ENCODE peak calls at places on chromosomes 4 and X, in ten cellular contexts. One of them, this sample, is unnamed.

GRCh38 chr4:10296730-10297129 is 160.5 kb downstream of the ZNF518B start:
- DNase-seq in amniotic stem cell: no peak
- DNase-seq in lower leg skin: peak; percentile 38
- DNase-seq in EL: peak; percentile 68
- DNase-seq in WTC11: no peak
- DNase-seq in H7: no peak
- DNase-seq in epithelial cell of esophagus: peak; percentile 31
- DNase-seq in ureter: no peak
- DNase-seq in immature natural killer cell: no peak
- DNase-seq in fibroblast of mammary gland: no peak
- DNase-seq in this sample: peak; percentile 74

GRCh38 chrX:154021131-154021611 is 1.5 kb upstream of the IRAK1 start:
- DNase-seq in WTC11: no peak
- DNase-seq in epithelial cell of esophagus: peak; percentile 38
- DNase-seq in lower leg skin: no peak
- DNase-seq in immature natural killer cell: no peak
- DNase-seq in H7: peak; percentile 43
- DNase-seq in EL: peak; percentile 77
- DNase-seq in ureter: no peak
- DNase-seq in fibroblast of mammary gland: peak; percentile 74
- DNase-seq in amniotic stem cell: no peak
- DNase-seq in this sample: peak; percentile 51

GRCh38 chr4:81214518-81215218 is 354 bp downstream of the PRKG2 start:
- DNase-seq in amniotic stem cell: no peak
- DNase-seq in H7: peak; percentile 74
- DNase-seq in lower leg skin: no peak
- DNase-seq in epithelial cell of esophagus: peak; percentile 28
- DNase-seq in ureter: no peak
- DNase-seq in WTC11: peak; percentile 56
- DNase-seq in fibroblast of mammary gland: peak; percentile 27
- DNase-seq in EL: peak; percentile 4
- DNase-seq in immature natural killer cell: no peak
- DNase-seq in this sample: peak; percentile 8

GRCh38 chr4:94929696-94930095 is 171.9 kb downstream of the BMPR1B start:
- DNase-seq in lower leg skin: no peak
- DNase-seq in amniotic stem cell: no peak
- DNase-seq in ureter: no peak
- DNase-seq in EL: no peak
- DNase-seq in fibroblast of mammary gland: no peak
- DNase-seq in immature natural killer cell: no peak
- DNase-seq in WTC11: no peak
- DNase-seq in H7: no peak
- DNase-seq in epithelial cell of esophagus: no peak
- DNase-seq in this sample: peak; percentile 29

GRCh38 chr4:165204462-165204830 is 2.9 kb upstream of the KLHL2 start:
- DNase-seq in EL: peak; percentile 12
- DNase-seq in ureter: no peak
- DNase-seq in H7: no peak
- DNase-seq in amniotic stem cell: no peak
- DNase-seq in epithelial cell of esophagus: peak; percentile 70
- DNase-seq in immature natural killer cell: no peak
- DNase-seq in fibroblast of mammary gland: peak; percentile 69
- DNase-seq in lower leg skin: no peak
- DNase-seq in WTC11: no peak
- DNase-seq in this sample: no peak

GRCh38 chr4:158411180-158411721 is 110.4 kb upstream of the RXFP1 start:
- DNase-seq in WTC11: no peak
- DNase-seq in lower leg skin: no peak
- DNase-seq in fibroblast of mammary gland: peak; percentile 10
- DNase-seq in ureter: no peak
- DNase-seq in epithelial cell of esophagus: no peak
- DNase-seq in amniotic stem cell: no peak
- DNase-seq in H7: no peak
- DNase-seq in EL: no peak
- DNase-seq in immature natural killer cell: no peak
- DNase-seq in this sample: no peak

GRCh38 chrX:152897216-152898144 is at the start of gene ZNF185:
- DNase-seq in WTC11: peak; percentile 88
- DNase-seq in EL: peak; percentile 63
- DNase-seq in fibroblast of mammary gland: no peak
- DNase-seq in H7: peak; percentile 94
- DNase-seq in epithelial cell of esophagus: peak; percentile 81
- DNase-seq in immature natural killer cell: no peak
- DNase-seq in lower leg skin: no peak
- DNase-seq in ureter: peak; percentile 76
- DNase-seq in amniotic stem cell: no peak
- DNase-seq in this sample: peak; percentile 21

GRCh38 chrX:5916945-5917344 is 311.7 kb downstream of the NLGN4X start:
- DNase-seq in EL: no peak
- DNase-seq in ureter: no peak
- DNase-seq in epithelial cell of esophagus: no peak
- DNase-seq in H7: no peak
- DNase-seq in immature natural killer cell: no peak
- DNase-seq in WTC11: peak; percentile 14
- DNase-seq in fibroblast of mammary gland: no peak
- DNase-seq in lower leg skin: no peak
- DNase-seq in amniotic stem cell: no peak
- DNase-seq in this sample: no peak

GRCh38 chr4:86582453-86582852 is 11.7 kb upstream of the PTPN13 start:
- DNase-seq in epithelial cell of esophagus: peak; percentile 35
- DNase-seq in WTC11: no peak
- DNase-seq in lower leg skin: no peak
- DNase-seq in immature natural killer cell: no peak
- DNase-seq in H7: no peak
- DNase-seq in EL: no peak
- DNase-seq in ureter: no peak
- DNase-seq in amniotic stem cell: no peak
- DNase-seq in fibroblast of mammary gland: no peak
- DNase-seq in this sample: no peak

GRCh38 chr4:100362363-100362762 is 155.5 kb downstream of the EMCN start:
- DNase-seq in fibroblast of mammary gland: peak; percentile 36
- DNase-seq in WTC11: no peak
- DNase-seq in ureter: no peak
- DNase-seq in immature natural killer cell: no peak
- DNase-seq in EL: peak; percentile 4
- DNase-seq in lower leg skin: no peak
- DNase-seq in H7: no peak
- DNase-seq in amniotic stem cell: no peak
- DNase-seq in epithelial cell of esophagus: peak; percentile 20
- DNase-seq in this sample: no peak

GRCh38 chr4:78584863-78585576 is 33.5 kb downstream of the ANXA3 start:
- DNase-seq in amniotic stem cell: no peak
- DNase-seq in immature natural killer cell: no peak
- DNase-seq in EL: no peak
- DNase-seq in H7: no peak
- DNase-seq in WTC11: no peak
- DNase-seq in fibroblast of mammary gland: peak; percentile 27
- DNase-seq in epithelial cell of esophagus: peak; percentile 60
- DNase-seq in lower leg skin: no peak
- DNase-seq in ureter: no peak
- DNase-seq in this sample: no peak

GRCh38 chr4:153362184-153362583 is 17.7 kb downstream of the MND1 start:
- DNase-seq in immature natural killer cell: no peak
- DNase-seq in amniotic stem cell: no peak
- DNase-seq in H7: no peak
- DNase-seq in ureter: no peak
- DNase-seq in WTC11: no peak
- DNase-seq in epithelial cell of esophagus: no peak
- DNase-seq in lower leg skin: no peak
- DNase-seq in EL: no peak
- DNase-seq in fibroblast of mammary gland: peak; percentile 51
- DNase-seq in this sample: no peak

GRCh38 chr4:151798678-151799416 is 38.0 kb upstream of the GATB start:
- DNase-seq in H7: no peak
- DNase-seq in lower leg skin: no peak
- DNase-seq in amniotic stem cell: no peak
- DNase-seq in ureter: no peak
- DNase-seq in EL: peak; percentile 17
- DNase-seq in immature natural killer cell: no peak
- DNase-seq in WTC11: no peak
- DNase-seq in epithelial cell of esophagus: no peak
- DNase-seq in fibroblast of mammary gland: no peak
- DNase-seq in this sample: no peak

GRCh38 chr4:7595883-7596535 is 161.3 kb upstream of the PSAPL1 start:
- DNase-seq in lower leg skin: no peak
- DNase-seq in WTC11: no peak
- DNase-seq in fibroblast of mammary gland: no peak
- DNase-seq in H7: no peak
- DNase-seq in epithelial cell of esophagus: no peak
- DNase-seq in immature natural killer cell: no peak
- DNase-seq in amniotic stem cell: no peak
- DNase-seq in ureter: no peak
- DNase-seq in EL: no peak
- DNase-seq in this sample: no peak

GRCh38 chr4:189787216-189788031 is 153.2 kb upstream of the FRG1 start:
- DNase-seq in H7: no peak
- DNase-seq in immature natural killer cell: no peak
- DNase-seq in epithelial cell of esophagus: no peak
- DNase-seq in amniotic stem cell: no peak
- DNase-seq in EL: no peak
- DNase-seq in lower leg skin: peak; percentile 20
- DNase-seq in ureter: no peak
- DNase-seq in fibroblast of mammary gland: no peak
- DNase-seq in WTC11: no peak
- DNase-seq in this sample: no peak

GRCh38 chrX:15567886-15568616 is 32.7 kb downstream of the ACE2 start:
- DNase-seq in amniotic stem cell: no peak
- DNase-seq in ureter: no peak
- DNase-seq in EL: no peak
- DNase-seq in fibroblast of mammary gland: no peak
- DNase-seq in epithelial cell of esophagus: peak; percentile 30
- DNase-seq in WTC11: no peak
- DNase-seq in lower leg skin: no peak
- DNase-seq in H7: no peak
- DNase-seq in immature natural killer cell: no peak
- DNase-seq in this sample: no peak

GRCh38 chrX:107273795-107274194 is 67.4 kb downstream of the DNAAF6 start:
- DNase-seq in ureter: no peak
- DNase-seq in WTC11: no peak
- DNase-seq in H7: no peak
- DNase-seq in fibroblast of mammary gland: no peak
- DNase-seq in EL: no peak
- DNase-seq in amniotic stem cell: no peak
- DNase-seq in epithelial cell of esophagus: no peak
- DNase-seq in lower leg skin: no peak
- DNase-seq in immature natural killer cell: no peak
- DNase-seq in this sample: no peak

GRCh38 chr4:89712141-89712540 is 124.8 kb downstream of the SNCA start:
- DNase-seq in fibroblast of mammary gland: peak; percentile 69
- DNase-seq in ureter: no peak
- DNase-seq in EL: peak; percentile 9
- DNase-seq in WTC11: no peak
- DNase-seq in H7: no peak
- DNase-seq in amniotic stem cell: peak; percentile 4
- DNase-seq in lower leg skin: no peak
- DNase-seq in epithelial cell of esophagus: no peak
- DNase-seq in immature natural killer cell: no peak
- DNase-seq in this sample: no peak

GRCh38 chrX:103716967-103717366 is 6.3 kb downstream of the TMEM31 start:
- DNase-seq in amniotic stem cell: no peak
- DNase-seq in immature natural killer cell: no peak
- DNase-seq in fibroblast of mammary gland: peak; percentile 89
- DNase-seq in EL: peak; percentile 76
- DNase-seq in ureter: no peak
- DNase-seq in epithelial cell of esophagus: peak; percentile 77
- DNase-seq in WTC11: no peak
- DNase-seq in lower leg skin: no peak
- DNase-seq in H7: no peak
- DNase-seq in this sample: peak; percentile 9

GRCh38 chr4:79273918-79274317 is 51.9 kb downstream of the NAA11 start:
- DNase-seq in EL: no peak
- DNase-seq in immature natural killer cell: no peak
- DNase-seq in lower leg skin: no peak
- DNase-seq in epithelial cell of esophagus: no peak
- DNase-seq in WTC11: no peak
- DNase-seq in amniotic stem cell: no peak
- DNase-seq in fibroblast of mammary gland: peak; percentile 42
- DNase-seq in ureter: no peak
- DNase-seq in H7: no peak
- DNase-seq in this sample: no peak

GRCh38 chr4:24557036-24558022 is 27.0 kb downstream of the DHX15 start:
- DNase-seq in WTC11: no peak
- DNase-seq in lower leg skin: no peak
- DNase-seq in epithelial cell of esophagus: peak; percentile 50
- DNase-seq in fibroblast of mammary gland: peak; percentile 42
- DNase-seq in immature natural killer cell: no peak
- DNase-seq in amniotic stem cell: no peak
- DNase-seq in ureter: no peak
- DNase-seq in H7: no peak
- DNase-seq in EL: peak; percentile 56
- DNase-seq in this sample: peak; percentile 81

GRCh38 chrX:66012094-66012534 is 27.8 kb downstream of the VSIG4 start:
- DNase-seq in H7: no peak
- DNase-seq in EL: no peak
- DNase-seq in lower leg skin: no peak
- DNase-seq in ureter: no peak
- DNase-seq in immature natural killer cell: peak; percentile 43
- DNase-seq in WTC11: no peak
- DNase-seq in fibroblast of mammary gland: no peak
- DNase-seq in epithelial cell of esophagus: peak; percentile 0
- DNase-seq in amniotic stem cell: no peak
- DNase-seq in this sample: no peak

This sample was measured in trophoblast cell.